ENCODE peak calls at places on chromosomes 3 and 15, in eight cellular contexts. R is tibial artery, F is AG04450, P is HCT116, V is bronchial epithelial cell, G is fibroblast of mammary gland, B is AG09309, Z is stomach. Q is an unnamed sample.

GRCh38 chr15:80275946-80276345 is 23.9 kb upstream of the CTXND1 start:
- DNase-seq in Z (no peak), G (peak), V (peak), F (no peak), P (no peak), B (peak), R (no peak), Q (no peak)

GRCh38 chr3:151198849-151199248 is 4.2 kb downstream of the GPR171 start:
- DNase-seq in P (no peak), Z (no peak), R (no peak), V (no peak), F (no peak), B (no peak), G (no peak), Q (no peak)

GRCh38 chr15:58182460-58183163 is 44.4 kb downstream of the AQP9 start:
- DNase-seq in V (peak), R (no peak), Z (peak), F (peak), G (peak), P (peak), B (no peak), Q (no peak)

GRCh38 chr15:36883705-36884355 is 216.5 kb downstream of the MEIS2 start:
- DNase-seq in P (peak), F (peak), V (peak), G (peak), B (peak), Z (peak), R (peak), Q (peak)

GRCh38 chr3:180744226-180744625 is 64.9 kb upstream of the CCDC39 start:
- DNase-seq in B (no peak), V (no peak), G (no peak), R (no peak), Z (no peak), F (no peak), P (no peak), Q (no peak)

GRCh38 chr3:41688595-41689380 is 273.1 kb downstream of the ULK4 start:
- DNase-seq in G (peak), F (no peak), Z (no peak), P (no peak), V (peak), R (no peak), B (peak), Q (no peak)

GRCh38 chr15:90402230-90402629 is 14.2 kb downstream of the IQGAP1 start:
- DNase-seq in B (peak), V (peak), R (peak), G (peak), F (peak), P (peak), Z (no peak), Q (no peak)

GRCh38 chr3:8239095-8239494 is 262.5 kb upstream of the LMCD1 start:
- DNase-seq in P (no peak), B (no peak), R (no peak), F (no peak), G (no peak), V (peak), Z (peak), Q (no peak)

GRCh38 chr3:71127463-71128243 is 455.9 kb downstream of the FOXP1 start:
- DNase-seq in Z (no peak), V (peak), F (no peak), G (peak), P (no peak), B (no peak), R (no peak), Q (no peak)

GRCh38 chr3:29649815-29650547 is 369.1 kb downstream of the RBMS3 start:
- DNase-seq in F (no peak), Z (no peak), G (peak), P (no peak), R (peak), B (no peak), V (peak), Q (no peak)

GRCh38 chr15:38593523-38593922 is 28.9 kb upstream of the RASGRP1 start:
- DNase-seq in Z (peak), V (no peak), P (no peak), F (no peak), R (no peak), B (no peak), G (no peak), Q (no peak)

DNA sequence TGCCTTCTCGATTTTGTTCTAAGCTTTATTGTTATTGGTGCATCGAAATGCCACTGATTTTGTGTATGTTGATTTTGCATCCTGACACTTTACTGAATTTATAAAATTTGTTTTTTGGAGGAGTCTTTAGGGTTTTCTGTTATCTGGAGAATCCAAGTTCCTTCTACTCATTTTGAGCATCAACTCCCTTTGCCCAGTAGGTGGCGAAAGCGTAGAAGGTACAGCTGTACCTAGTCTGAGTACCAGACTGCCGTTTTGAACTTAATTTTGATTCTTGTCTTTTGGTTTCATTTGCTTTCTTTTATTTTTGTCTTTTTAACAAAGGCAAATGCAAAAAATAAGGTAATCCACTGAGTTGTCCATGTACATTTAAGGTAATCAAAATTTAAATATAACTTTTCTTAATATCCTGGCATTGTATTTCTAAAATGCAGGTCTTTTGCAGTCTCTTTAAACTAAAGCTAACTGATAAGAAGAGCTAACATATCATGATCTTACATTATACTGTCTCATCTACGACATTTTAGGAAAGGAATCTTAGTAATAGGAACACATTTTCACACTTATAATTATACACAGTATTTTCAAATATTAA is 71.6 kb downstream of the SYNPR start:
- DNase-seq in V (peak), Z (peak), P (peak), F (no peak), B (no peak), G (peak), R (no peak), Q (no peak)
- TF ChIP-seq CTCF in V (peak), Z (peak), P (peak), F (peak), B (peak), G (peak), R (peak), Q (peak)

GRCh38 chr15:96184297-96184696 is 146.2 kb upstream of the NR2F2 start:
- DNase-seq in Z (no peak), B (no peak), R (no peak), V (no peak), F (no peak), P (no peak), G (no peak), Q (no peak)
- H3K4me3 ChIP-seq in Z (no peak), B (no peak), R (no peak), V (no peak), F (no peak), P (no peak), G (no peak), Q (no peak)

GRCh38 chr3:52849656-52850055 is 14.8 kb upstream of the MUSTN1 start:
- DNase-seq in V (no peak), B (no peak), P (no peak), G (no peak), F (no peak), R (peak), Z (no peak), Q (no peak)

GRCh38 chr3:52854013-52854412 is 19.2 kb upstream of the MUSTN1 start:
- DNase-seq in F (no peak), R (no peak), V (no peak), P (no peak), G (no peak), B (no peak), Z (no peak), Q (no peak)

GRCh38 chr3:52848617-52849016 is 13.8 kb upstream of the MUSTN1 start:
- DNase-seq in B (peak), G (peak), F (peak), Z (no peak), R (peak), P (no peak), V (peak), Q (peak)

GRCh38 chr3:52852419-52852818 is 17.6 kb upstream of the MUSTN1 start:
- DNase-seq in R (no peak), V (no peak), P (no peak), G (no peak), Z (no peak), F (no peak), B (no peak), Q (no peak)

DNA sequence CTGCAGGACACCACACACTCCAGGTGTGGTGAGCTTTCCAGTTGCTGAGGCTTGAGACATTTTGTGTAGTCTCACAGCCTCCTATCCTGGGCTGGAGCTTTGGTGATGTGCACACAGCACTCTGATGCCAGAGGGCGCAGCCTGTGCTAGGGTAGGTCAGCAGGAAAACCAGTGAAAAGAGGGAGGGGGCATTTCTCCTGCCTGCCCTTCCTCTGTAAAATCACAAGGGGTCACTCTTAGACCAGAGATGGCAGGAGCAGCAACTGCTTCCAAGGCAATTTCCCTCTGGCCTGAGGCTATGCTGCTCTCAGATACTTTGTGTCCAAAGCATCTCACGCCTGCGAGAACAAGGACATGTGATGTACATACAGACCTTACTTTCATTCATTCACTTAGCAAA is 16.5 kb upstream of the MUSTN1 start:
- DNase-seq in P (peak), R (peak), G (peak), V (peak), F (peak), B (no peak), Z (no peak), Q (no peak)
- TF ChIP-seq CTCF in P (peak), R (peak), G (peak), V (peak), F (peak), B (peak), Z (peak), Q (peak)

GRCh38 chr3:107239703-107240102 is 137.5 kb upstream of the CCDC54 start:
- DNase-seq in P (no peak), F (no peak), Z (no peak), R (no peak), V (no peak), G (no peak), B (no peak), Q (no peak)
- H3K4me3 ChIP-seq in P (peak), F (peak), Z (peak), R (peak), V (no peak), G (peak), B (peak), Q (no peak)

GRCh38 chr15:67534360-67534759 is 8.1 kb upstream of the MAP2K5 start:
- DNase-seq in V (no peak), Z (no peak), P (no peak), R (no peak), G (no peak), F (no peak), B (no peak), Q (no peak)
- TF ChIP-seq CTCF in V (no peak), Z (no peak), P (no peak), R (no peak), G (no peak), F (no peak), B (no peak), Q (no peak)